ENCODE peak calls at places on chromosomes 11 and 22, in ten cellular contexts. N, U, D, Q, B, S, I, H, Z and E are unnamed samples.

GRCh38 chr11:2120359-2121100 is 18.7 kb downstream of the IGF2 start:
- DNase-seq in H (no peak), U (no peak), D (no peak), Q (no peak), B (no peak), Z (no peak), N (no peak), I (no peak), S (no peak), E (no peak)

GRCh38 chr11:35491231-35491871 is 34.1 kb downstream of the PAMR1 start:
- DNase-seq in Z (no peak), U (peak), S (peak), H (peak), Q (no peak), I (no peak), B (no peak), D (no peak), N (no peak), E (peak)

GRCh38 chr22:46078241-46079092 is 71.9 kb upstream of the PPARA start:
- DNase-seq in Z (peak), S (peak), U (peak), D (no peak), I (peak), N (no peak), Q (no peak), H (peak), B (no peak), E (no peak)

GRCh38 chr22:49966716-49967332 is 6.3 kb downstream of the PIM3 start:
- DNase-seq in Z (no peak), N (no peak), Q (no peak), I (no peak), B (no peak), S (no peak), H (no peak), U (peak), D (no peak), E (no peak)

GRCh38 chr11:28366549-28367341 is 258.6 kb downstream of the METTL15 start:
- DNase-seq in D (no peak), Q (no peak), B (no peak), N (no peak), H (no peak), S (no peak), I (no peak), U (peak), Z (no peak), E (no peak)

GRCh38 chr11:92347404-92347803 is 122.8 kb downstream of the FAT3 start:
- DNase-seq in U (no peak), S (no peak), N (no peak), Q (no peak), H (no peak), B (no peak), Z (no peak), I (no peak), D (no peak), E (no peak)

GRCh38 chr11:17387811-17388210 is 648 bp downstream of the KCNJ11 start:
- DNase-seq in Q (no peak), N (no peak), I (no peak), Z (no peak), H (no peak), D (no peak), S (no peak), B (no peak), U (no peak), E (no peak)

GRCh38 chr11:130672911-130673310 is 224.5 kb downstream of the ADAMTS15 start:
- DNase-seq in D (no peak), Q (no peak), U (no peak), N (no peak), S (no peak), Z (no peak), B (no peak), H (no peak), I (no peak), E (no peak)

GRCh38 chr11:76836613-76837291 is 24.0 kb upstream of the ACER3 start:
- DNase-seq in H (no peak), U (no peak), N (no peak), Q (no peak), I (no peak), B (no peak), D (no peak), Z (no peak), S (no peak), E (no peak)

GRCh38 chr22:27686534-27686933 is 115.0 kb downstream of the MN1 start:
- DNase-seq in B (no peak), S (no peak), N (no peak), D (no peak), H (peak), Z (no peak), U (peak), Q (no peak), I (peak), E (peak)

GRCh38 chr11:35615911-35616900 is 2.1 kb upstream of the FJX1 start:
- DNase-seq in U (peak), Q (no peak), H (peak), N (no peak), D (peak), Z (no peak), S (no peak), B (peak), I (peak), E (peak)

GRCh38 chr11:16867097-16867496 is 128.7 kb downstream of the C11orf58 start:
- DNase-seq in Z (no peak), H (no peak), S (no peak), U (no peak), Q (no peak), N (no peak), B (no peak), D (no peak), I (no peak), E (no peak)

GRCh38 chr11:68904458-68904847 is 762 bp downstream of the IGHMBP2 start:
- DNase-seq in Q (no peak), H (no peak), Z (no peak), I (no peak), S (no peak), U (peak), D (no peak), N (peak), B (no peak), E (peak)